ENCODE peak calls at places on chromosomes 1 and 21, in six cellular contexts. O, E, V, J, K and Z are unnamed samples.

GRCh38 chr21:36773111-36773510 is 74.2 kb downstream of the SIM2 start:
- DNase-seq in O (no peak), E (peak; percentile 74), V (no peak), J (no peak), K (peak; percentile 83), Z (no peak)

GRCh38 chr1:45304311-45305081 is 22.2 kb upstream of the HPDL start:
- DNase-seq in O (no peak), E (peak; percentile 36), V (no peak), J (no peak), K (no peak), Z (no peak)

GRCh38 chr1:227885135-227885647 is 62.5 kb downstream of the WNT9A start:
- DNase-seq in O (no peak), E (no peak), V (no peak), J (no peak), K (no peak), Z (no peak)

GRCh38 chr1:232574867-232575523 is 54.9 kb downstream of the SIPA1L2 start:
- DNase-seq in O (no peak), E (no peak), V (no peak), J (no peak), K (no peak), Z (no peak)

GRCh38 chr1:3397311-3397710 is 57.2 kb upstream of the ARHGEF16 start:
- DNase-seq in O (no peak), E (no peak), V (no peak), J (no peak), K (no peak), Z (no peak)

GRCh38 chr1:32052887-32053286 is 19.9 kb upstream of the TMEM39B start:
- DNase-seq in O (no peak), E (peak; percentile 25), V (no peak), J (no peak), K (no peak), Z (no peak)

GRCh38 chr1:163655565-163655964 is 333.8 kb downstream of the NUF2 start:
- DNase-seq in O (no peak), E (no peak), V (no peak), J (no peak), K (no peak), Z (no peak)

GRCh38 chr1:12480748-12481362 is 137.2 kb downstream of the DHRS3 start:
- DNase-seq in O (no peak), E (peak; percentile 95), V (peak; percentile 79), J (peak; percentile 78), K (no peak), Z (peak; percentile 91)

GRCh38 chr1:1173061-1173792 is 453 bp upstream of the TTLL10 start:
- DNase-seq in O (no peak), E (no peak), V (no peak), J (no peak), K (no peak), Z (no peak)

GRCh38 chr1:2311184-2312032 is 79.9 kb downstream of the MORN1 start:
- DNase-seq in O (no peak), E (peak; percentile 25), V (no peak), J (peak; percentile 57), K (peak; percentile 70), Z (no peak)

GRCh38 chr1:41380979-41381690 is 19.9 kb downstream of the FOXO6 start:
- DNase-seq in O (no peak), E (peak; percentile 36), V (no peak), J (no peak), K (no peak), Z (no peak)